ENCODE peak calls at places on chromosomes 12 and 14, in nine cellular contexts. One of them, this sample, is unnamed.

GRCh38 chr12:132596016-132596415 is 14.4 kb downstream of the LRCOL1 start:
- DNase-seq in transverse colon: no peak
- DNase-seq in stomach: no peak
- DNase-seq in body of pancreas: no peak
- DNase-seq in adrenal gland: peak; percentile 55
- DNase-seq in spleen: no peak
- DNase-seq in lower leg skin: no peak
- DNase-seq in IMR-90: peak; percentile 55
- DNase-seq in Peyer's patch: no peak
- DNase-seq in this sample: peak; percentile 61

GRCh38 chr12:97465012-97465345 is 2.4 kb downstream of the RMST start:
- DNase-seq in transverse colon: no peak
- DNase-seq in stomach: no peak
- DNase-seq in body of pancreas: no peak
- DNase-seq in adrenal gland: no peak
- DNase-seq in spleen: no peak
- DNase-seq in lower leg skin: no peak
- DNase-seq in IMR-90: no peak
- DNase-seq in Peyer's patch: no peak
- DNase-seq in this sample: no peak

GRCh38 chr12:27967551-27968054 is 4.9 kb downstream of the PTHLH start:
- DNase-seq in transverse colon: no peak
- DNase-seq in stomach: no peak
- DNase-seq in body of pancreas: no peak
- DNase-seq in adrenal gland: no peak
- DNase-seq in spleen: no peak
- DNase-seq in lower leg skin: no peak
- DNase-seq in IMR-90: peak; percentile 29
- DNase-seq in Peyer's patch: no peak
- DNase-seq in this sample: no peak

GRCh38 chr14:60485600-60486251 is at the start of gene C14orf39:
- DNase-seq in transverse colon: no peak
- DNase-seq in stomach: no peak
- DNase-seq in body of pancreas: no peak
- DNase-seq in adrenal gland: no peak
- DNase-seq in spleen: no peak
- DNase-seq in lower leg skin: no peak
- DNase-seq in IMR-90: peak; percentile 65
- DNase-seq in Peyer's patch: no peak
- DNase-seq in this sample: no peak

GRCh38 chr12:15688202-15688736 is 100.9 kb downstream of the EPS8 start:
- DNase-seq in transverse colon: peak; percentile 61
- DNase-seq in stomach: peak; percentile 31
- DNase-seq in body of pancreas: peak; percentile 68
- DNase-seq in adrenal gland: peak; percentile 45
- DNase-seq in spleen: peak; percentile 75
- DNase-seq in lower leg skin: peak; percentile 71
- DNase-seq in IMR-90: no peak
- DNase-seq in Peyer's patch: no peak
- DNase-seq in this sample: peak; percentile 52

GRCh38 chr12:87428701-87429277 is 600.4 kb downstream of the C12orf50 start:
- DNase-seq in transverse colon: no peak
- DNase-seq in stomach: no peak
- DNase-seq in body of pancreas: no peak
- DNase-seq in adrenal gland: peak; percentile 62
- DNase-seq in spleen: no peak
- DNase-seq in lower leg skin: no peak
- DNase-seq in IMR-90: peak; percentile 68
- DNase-seq in Peyer's patch: no peak
- DNase-seq in this sample: no peak

GRCh38 chr12:67433393-67434175 is 164.4 kb downstream of the CAND1 start:
- DNase-seq in transverse colon: no peak
- DNase-seq in stomach: no peak
- DNase-seq in body of pancreas: no peak
- DNase-seq in adrenal gland: no peak
- DNase-seq in spleen: no peak
- DNase-seq in lower leg skin: no peak
- DNase-seq in IMR-90: peak; percentile 74
- DNase-seq in Peyer's patch: no peak
- DNase-seq in this sample: no peak

GRCh38 chr12:92272301-92272964 is 126.8 kb upstream of the BTG1 start:
- DNase-seq in transverse colon: no peak
- DNase-seq in stomach: no peak
- DNase-seq in body of pancreas: no peak
- DNase-seq in adrenal gland: no peak
- DNase-seq in spleen: no peak
- DNase-seq in lower leg skin: peak; percentile 66
- DNase-seq in IMR-90: no peak
- DNase-seq in Peyer's patch: no peak
- DNase-seq in this sample: no peak

GRCh38 chr12:58764100-58764953 is 156.0 kb downstream of the LRIG3 start:
- DNase-seq in transverse colon: no peak
- DNase-seq in stomach: no peak
- DNase-seq in body of pancreas: no peak
- DNase-seq in adrenal gland: no peak
- DNase-seq in spleen: no peak
- DNase-seq in lower leg skin: no peak
- DNase-seq in IMR-90: peak; percentile 46
- DNase-seq in Peyer's patch: no peak
- DNase-seq in this sample: no peak

GRCh38 chr12:58765076-58765475 is 155.2 kb downstream of the LRIG3 start:
- DNase-seq in transverse colon: no peak
- DNase-seq in stomach: no peak
- DNase-seq in body of pancreas: no peak
- DNase-seq in adrenal gland: no peak
- DNase-seq in spleen: no peak
- DNase-seq in lower leg skin: no peak
- DNase-seq in IMR-90: no peak
- DNase-seq in Peyer's patch: no peak
- DNase-seq in this sample: no peak

DNA sequence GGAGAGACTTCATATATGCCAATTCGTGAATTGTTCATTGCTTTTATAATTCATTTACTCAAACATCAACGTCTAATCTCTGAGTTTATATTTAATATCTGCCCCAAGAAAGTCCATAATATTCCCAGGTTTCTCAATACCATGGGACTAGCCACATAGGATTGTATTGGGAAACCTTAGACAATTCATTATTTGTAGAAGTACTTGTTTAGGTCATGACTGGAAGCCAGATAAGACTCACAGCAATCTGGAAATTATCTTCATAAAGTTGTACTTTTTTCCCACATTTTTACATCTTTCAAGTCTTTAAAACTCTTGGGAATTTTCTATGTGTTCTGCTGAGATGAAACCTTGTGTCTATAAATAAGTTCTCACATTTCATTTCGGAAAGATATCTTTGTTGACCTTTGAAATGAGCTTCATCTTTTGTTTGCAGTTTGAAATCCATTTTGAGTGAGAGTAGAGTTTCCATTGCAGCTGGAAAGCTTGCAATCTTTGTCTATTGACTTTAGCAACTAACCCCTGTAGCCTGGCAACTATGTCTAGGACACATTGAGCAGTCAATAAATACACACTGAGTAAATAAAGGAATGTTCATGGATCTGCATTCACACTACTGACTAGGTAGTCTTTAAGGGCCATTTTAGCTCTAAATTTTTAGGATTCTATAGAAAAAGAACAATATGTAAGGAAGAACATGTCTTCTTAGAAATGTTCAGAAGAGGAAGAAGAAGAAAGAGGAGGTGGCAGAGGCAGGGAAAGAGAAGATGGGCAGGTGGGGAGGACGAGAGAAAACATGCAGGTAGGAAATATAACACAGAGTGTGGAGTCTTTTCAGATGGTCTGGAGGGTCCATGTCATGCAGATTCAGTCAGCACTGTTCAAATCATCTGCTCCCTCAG is 154.4 kb downstream of the LRIG3 start:
- DNase-seq in transverse colon: no peak
- DNase-seq in stomach: no peak
- DNase-seq in body of pancreas: peak; percentile 44
- DNase-seq in adrenal gland: no peak
- DNase-seq in spleen: no peak
- DNase-seq in lower leg skin: no peak
- DNase-seq in IMR-90: peak; percentile 59
- DNase-seq in Peyer's patch: no peak
- DNase-seq in this sample: no peak
- TF ChIP-seq POLR2A in transverse colon: no peak
- TF ChIP-seq POLR2A in stomach: no peak
- TF ChIP-seq POLR2A in body of pancreas: no peak
- TF ChIP-seq POLR2A in adrenal gland: no peak
- TF ChIP-seq POLR2A in spleen: no peak
- TF ChIP-seq POLR2A in lower leg skin: no peak
- TF ChIP-seq POLR2A in IMR-90: no peak
- TF ChIP-seq POLR2A in Peyer's patch: no peak
- TF ChIP-seq POLR2A in this sample: no peak

DNA sequence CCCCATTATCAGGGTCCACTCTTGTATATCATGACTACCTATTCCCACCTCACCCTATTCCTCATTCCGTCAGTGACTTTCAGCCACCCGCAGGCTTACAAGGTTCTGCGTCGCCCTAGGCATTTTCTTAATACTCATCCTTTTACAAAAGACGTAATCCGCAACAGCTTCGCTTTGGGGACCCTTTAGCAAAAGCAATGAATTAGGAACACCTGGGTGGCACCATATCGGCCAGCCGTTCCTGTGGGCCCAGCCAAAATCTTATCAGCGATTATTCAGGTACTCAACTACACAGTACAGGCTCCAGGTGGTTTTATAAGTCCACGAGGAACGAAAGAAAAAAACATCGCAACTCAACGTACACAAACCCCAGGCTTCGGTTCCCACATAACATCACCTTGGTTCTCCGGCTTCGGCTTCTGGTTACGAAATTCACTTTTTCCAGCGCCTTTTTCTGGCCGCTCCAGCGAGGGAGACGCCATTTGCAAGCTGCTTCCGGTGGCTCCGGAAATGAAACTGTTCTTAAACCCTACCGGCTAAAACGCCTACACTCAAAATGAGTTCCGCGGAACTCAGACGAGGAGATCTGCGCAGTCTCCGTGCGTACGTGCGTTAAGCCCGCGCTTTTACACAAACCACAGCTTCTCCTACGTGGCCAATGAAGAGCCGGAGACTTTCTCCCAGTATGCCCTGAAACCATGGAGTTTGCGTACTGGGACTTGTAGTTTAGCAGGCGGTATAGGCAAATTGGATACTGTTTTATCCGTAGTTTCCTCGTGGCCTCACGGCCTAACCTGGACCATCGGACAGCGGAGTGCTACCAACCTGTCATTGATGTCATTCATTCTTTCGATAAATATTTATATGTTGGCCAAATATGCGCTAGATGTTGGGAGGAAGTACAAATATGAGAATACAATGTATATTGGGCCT is at the start of gene KRR1:
- DNase-seq in transverse colon: peak; percentile 94
- DNase-seq in stomach: peak; percentile 93
- DNase-seq in body of pancreas: peak; percentile 96
- DNase-seq in adrenal gland: peak; percentile 95
- DNase-seq in spleen: peak; percentile 95
- DNase-seq in lower leg skin: peak; percentile 93
- DNase-seq in IMR-90: peak; percentile 99
- DNase-seq in Peyer's patch: peak; percentile 88
- DNase-seq in this sample: peak; percentile 90
- TF ChIP-seq POLR2A in transverse colon: peak; percentile 60
- TF ChIP-seq POLR2A in stomach: no peak
- TF ChIP-seq POLR2A in body of pancreas: no peak
- TF ChIP-seq POLR2A in adrenal gland: peak; percentile 56
- TF ChIP-seq POLR2A in spleen: no peak
- TF ChIP-seq POLR2A in lower leg skin: no peak
- TF ChIP-seq POLR2A in IMR-90: peak; percentile 76
- TF ChIP-seq POLR2A in Peyer's patch: no peak
- TF ChIP-seq POLR2A in this sample: peak; percentile 43

GRCh38 chr12:46468813-46469212 is 96.2 kb upstream of the SLC38A2 start:
- DNase-seq in transverse colon: no peak
- DNase-seq in stomach: no peak
- DNase-seq in body of pancreas: no peak
- DNase-seq in adrenal gland: no peak
- DNase-seq in spleen: no peak
- DNase-seq in lower leg skin: no peak
- DNase-seq in IMR-90: no peak
- DNase-seq in Peyer's patch: no peak
- DNase-seq in this sample: no peak
- TF ChIP-seq POLR2A in transverse colon: no peak
- TF ChIP-seq POLR2A in stomach: no peak
- TF ChIP-seq POLR2A in body of pancreas: no peak
- TF ChIP-seq POLR2A in adrenal gland: no peak
- TF ChIP-seq POLR2A in spleen: no peak
- TF ChIP-seq POLR2A in lower leg skin: no peak
- TF ChIP-seq POLR2A in IMR-90: no peak
- TF ChIP-seq POLR2A in Peyer's patch: no peak
- TF ChIP-seq POLR2A in this sample: no peak

GRCh38 chr14:23319746-23320583 is 1.3 kb upstream of the PABPN1 start:
- DNase-seq in transverse colon: no peak
- DNase-seq in stomach: no peak
- DNase-seq in body of pancreas: peak; percentile 19
- DNase-seq in adrenal gland: no peak
- DNase-seq in spleen: no peak
- DNase-seq in lower leg skin: peak; percentile 60
- DNase-seq in IMR-90: no peak
- DNase-seq in Peyer's patch: no peak
- DNase-seq in this sample: no peak

GRCh38 chr14:23323838-23324454 is 2.7 kb downstream of the PABPN1 start:
- DNase-seq in transverse colon: no peak
- DNase-seq in stomach: no peak
- DNase-seq in body of pancreas: no peak
- DNase-seq in adrenal gland: no peak
- DNase-seq in spleen: no peak
- DNase-seq in lower leg skin: no peak
- DNase-seq in IMR-90: no peak
- DNase-seq in Peyer's patch: no peak
- DNase-seq in this sample: no peak

GRCh38 chr14:23321572-23322547 is 603 bp downstream of the PABPN1 start:
- DNase-seq in transverse colon: peak; percentile 58
- DNase-seq in stomach: peak; percentile 52
- DNase-seq in body of pancreas: peak; percentile 51
- DNase-seq in adrenal gland: peak; percentile 52
- DNase-seq in spleen: peak; percentile 84
- DNase-seq in lower leg skin: peak; percentile 46
- DNase-seq in IMR-90: peak; percentile 54
- DNase-seq in Peyer's patch: peak; percentile 27
- DNase-seq in this sample: peak; percentile 55

GRCh38 chr14:23322568-23323517 is 1.6 kb downstream of the PABPN1 start:
- DNase-seq in transverse colon: no peak
- DNase-seq in stomach: no peak
- DNase-seq in body of pancreas: no peak
- DNase-seq in adrenal gland: no peak
- DNase-seq in spleen: no peak
- DNase-seq in lower leg skin: no peak
- DNase-seq in IMR-90: no peak
- DNase-seq in Peyer's patch: no peak
- DNase-seq in this sample: no peak

DNA sequence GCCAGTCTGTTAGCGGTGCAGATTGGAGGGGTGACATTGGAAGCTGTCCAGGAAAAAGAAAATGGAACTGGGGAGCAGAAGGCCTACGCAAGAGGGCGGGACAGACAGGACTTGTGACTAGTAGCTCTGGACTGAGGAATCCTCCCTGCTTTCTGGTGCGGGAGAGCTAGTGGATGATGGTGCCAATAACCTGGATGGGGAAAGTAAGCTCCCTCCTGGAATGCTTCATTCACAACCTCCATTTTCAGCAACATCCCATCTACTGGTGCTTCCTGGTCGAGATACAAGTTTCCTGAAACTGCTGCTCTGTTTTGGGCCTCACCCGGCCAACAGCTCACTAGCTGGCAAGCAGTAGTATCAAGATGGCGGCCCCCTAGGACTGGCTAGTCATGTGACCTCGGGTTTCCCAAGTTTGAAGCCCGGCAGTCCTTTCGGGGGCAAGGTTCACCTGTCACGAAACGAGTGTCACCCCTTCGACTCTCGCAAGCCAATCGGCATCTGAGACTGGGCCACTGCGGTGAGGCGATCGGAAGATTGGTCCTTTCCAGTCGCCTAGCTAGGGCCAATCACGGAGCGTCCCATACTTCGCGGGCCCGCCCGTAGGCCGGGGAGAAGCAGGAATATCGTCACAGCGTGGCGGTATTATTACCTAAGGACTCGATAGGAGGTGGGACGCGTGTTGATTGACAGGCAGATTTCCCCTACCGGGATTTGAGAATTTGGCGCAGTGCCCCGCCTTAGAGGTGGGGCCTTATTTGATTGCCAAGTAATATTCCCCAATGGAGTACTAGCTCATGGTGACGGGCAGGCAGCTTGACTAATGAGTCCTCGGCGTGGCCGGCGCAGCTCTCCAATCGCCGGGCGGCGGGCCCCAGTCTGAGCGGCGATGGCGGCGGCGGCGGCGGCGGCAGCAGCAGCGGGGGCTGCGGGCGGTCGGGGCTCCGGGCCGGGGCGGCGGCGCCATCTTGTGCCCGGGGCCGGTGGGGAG is at the start of gene PABPN1:
- DNase-seq in transverse colon: peak; percentile 100
- DNase-seq in stomach: peak; percentile 100
- DNase-seq in body of pancreas: peak; percentile 99
- DNase-seq in adrenal gland: peak; percentile 99
- DNase-seq in spleen: peak; percentile 98
- DNase-seq in lower leg skin: peak; percentile 100
- DNase-seq in IMR-90: peak; percentile 100
- DNase-seq in Peyer's patch: peak; percentile 98
- DNase-seq in this sample: peak; percentile 99
- TF ChIP-seq POLR2A in transverse colon: peak; percentile 55
- TF ChIP-seq POLR2A in stomach: no peak
- TF ChIP-seq POLR2A in body of pancreas: peak; percentile 35
- TF ChIP-seq POLR2A in adrenal gland: peak; percentile 63
- TF ChIP-seq POLR2A in spleen: no peak
- TF ChIP-seq POLR2A in lower leg skin: no peak
- TF ChIP-seq POLR2A in IMR-90: no peak
- TF ChIP-seq POLR2A in Peyer's patch: peak; percentile 36
- TF ChIP-seq POLR2A in this sample: peak; percentile 53